ENCODE peak calls at places on chromosomes 7 and 10, in eight cellular contexts. One of them, this sample, is unnamed.

GRCh38 chr7:158705234-158705890 is 758 bp upstream of the NCAPG2 start:
- ATAC-seq in activated naive CD8-positive, alpha-beta T cell treated with anti-CD3 and anti-CD28 coated beads, Interleukin-2, amount 10 ng/mL, durations not matched to agents 7 days and 5 days: no peak
- ATAC-seq in activated naive CD4-positive, alpha-beta T cell treated with anti-CD3 and anti-CD28 coated beads, Interleukin-2, amount 50 U/mL, for 72 hours: no peak
- ATAC-seq in memory B cell: no peak
- ATAC-seq in Right ventricle myocardium superior: no peak
- ATAC-seq in sciatic nerve: no peak
- ATAC-seq in activated T-cell treated with anti-CD3 and anti-CD28 coated beads, Interleukin-2, amount 50 U/mL, for 72 hours: no peak
- ATAC-seq in heart left ventricle: no peak
- ATAC-seq in this sample: no peak

GRCh38 chr10:16458196-16458977 is 21.6 kb downstream of the PTER start:
- ATAC-seq in activated naive CD8-positive, alpha-beta T cell treated with anti-CD3 and anti-CD28 coated beads, Interleukin-2, amount 10 ng/mL, durations not matched to agents 7 days and 5 days: no peak
- ATAC-seq in activated naive CD4-positive, alpha-beta T cell treated with anti-CD3 and anti-CD28 coated beads, Interleukin-2, amount 50 U/mL, for 72 hours: peak
- ATAC-seq in memory B cell: no peak
- ATAC-seq in Right ventricle myocardium superior: no peak
- ATAC-seq in sciatic nerve: no peak
- ATAC-seq in activated T-cell treated with anti-CD3 and anti-CD28 coated beads, Interleukin-2, amount 50 U/mL, for 72 hours: peak
- ATAC-seq in heart left ventricle: no peak
- ATAC-seq in this sample: peak

GRCh38 chr10:88401671-88402347 is 181.3 kb downstream of the RNLS start:
- ATAC-seq in activated naive CD8-positive, alpha-beta T cell treated with anti-CD3 and anti-CD28 coated beads, Interleukin-2, amount 10 ng/mL, durations not matched to agents 7 days and 5 days: no peak
- ATAC-seq in activated naive CD4-positive, alpha-beta T cell treated with anti-CD3 and anti-CD28 coated beads, Interleukin-2, amount 50 U/mL, for 72 hours: peak
- ATAC-seq in memory B cell: no peak
- ATAC-seq in Right ventricle myocardium superior: no peak
- ATAC-seq in sciatic nerve: no peak
- ATAC-seq in activated T-cell treated with anti-CD3 and anti-CD28 coated beads, Interleukin-2, amount 50 U/mL, for 72 hours: peak
- ATAC-seq in heart left ventricle: no peak
- ATAC-seq in this sample: peak

GRCh38 chr10:114374141-114374791 is 30.0 kb downstream of the AFAP1L2 start:
- ATAC-seq in activated naive CD8-positive, alpha-beta T cell treated with anti-CD3 and anti-CD28 coated beads, Interleukin-2, amount 10 ng/mL, durations not matched to agents 7 days and 5 days: no peak
- ATAC-seq in activated naive CD4-positive, alpha-beta T cell treated with anti-CD3 and anti-CD28 coated beads, Interleukin-2, amount 50 U/mL, for 72 hours: no peak
- ATAC-seq in memory B cell: no peak
- ATAC-seq in Right ventricle myocardium superior: peak
- ATAC-seq in sciatic nerve: peak
- ATAC-seq in activated T-cell treated with anti-CD3 and anti-CD28 coated beads, Interleukin-2, amount 50 U/mL, for 72 hours: no peak
- ATAC-seq in heart left ventricle: peak
- ATAC-seq in this sample: no peak

GRCh38 chr10:72081210-72081609 is 7.1 kb downstream of the SPOCK2 start:
- ATAC-seq in activated naive CD8-positive, alpha-beta T cell treated with anti-CD3 and anti-CD28 coated beads, Interleukin-2, amount 10 ng/mL, durations not matched to agents 7 days and 5 days: no peak
- ATAC-seq in activated naive CD4-positive, alpha-beta T cell treated with anti-CD3 and anti-CD28 coated beads, Interleukin-2, amount 50 U/mL, for 72 hours: no peak
- ATAC-seq in memory B cell: no peak
- ATAC-seq in Right ventricle myocardium superior: no peak
- ATAC-seq in sciatic nerve: no peak
- ATAC-seq in activated T-cell treated with anti-CD3 and anti-CD28 coated beads, Interleukin-2, amount 50 U/mL, for 72 hours: no peak
- ATAC-seq in heart left ventricle: no peak
- ATAC-seq in this sample: no peak

GRCh38 chr7:16357921-16358320 is 63.4 kb downstream of the CRPPA start:
- ATAC-seq in activated naive CD8-positive, alpha-beta T cell treated with anti-CD3 and anti-CD28 coated beads, Interleukin-2, amount 10 ng/mL, durations not matched to agents 7 days and 5 days: no peak
- ATAC-seq in activated naive CD4-positive, alpha-beta T cell treated with anti-CD3 and anti-CD28 coated beads, Interleukin-2, amount 50 U/mL, for 72 hours: no peak
- ATAC-seq in memory B cell: no peak
- ATAC-seq in Right ventricle myocardium superior: peak
- ATAC-seq in sciatic nerve: no peak
- ATAC-seq in activated T-cell treated with anti-CD3 and anti-CD28 coated beads, Interleukin-2, amount 50 U/mL, for 72 hours: no peak
- ATAC-seq in heart left ventricle: peak
- ATAC-seq in this sample: no peak

GRCh38 chr7:121045090-121045489 is 56.6 kb downstream of the CPED1 start:
- ATAC-seq in activated naive CD8-positive, alpha-beta T cell treated with anti-CD3 and anti-CD28 coated beads, Interleukin-2, amount 10 ng/mL, durations not matched to agents 7 days and 5 days: no peak
- ATAC-seq in activated naive CD4-positive, alpha-beta T cell treated with anti-CD3 and anti-CD28 coated beads, Interleukin-2, amount 50 U/mL, for 72 hours: no peak
- ATAC-seq in memory B cell: no peak
- ATAC-seq in Right ventricle myocardium superior: no peak
- ATAC-seq in sciatic nerve: no peak
- ATAC-seq in activated T-cell treated with anti-CD3 and anti-CD28 coated beads, Interleukin-2, amount 50 U/mL, for 72 hours: no peak
- ATAC-seq in heart left ventricle: no peak
- ATAC-seq in this sample: no peak

GRCh38 chr10:101319241-101319915 is 34.6 kb upstream of the BTRC start:
- ATAC-seq in activated naive CD8-positive, alpha-beta T cell treated with anti-CD3 and anti-CD28 coated beads, Interleukin-2, amount 10 ng/mL, durations not matched to agents 7 days and 5 days: no peak
- ATAC-seq in activated naive CD4-positive, alpha-beta T cell treated with anti-CD3 and anti-CD28 coated beads, Interleukin-2, amount 50 U/mL, for 72 hours: no peak
- ATAC-seq in memory B cell: no peak
- ATAC-seq in Right ventricle myocardium superior: no peak
- ATAC-seq in sciatic nerve: no peak
- ATAC-seq in activated T-cell treated with anti-CD3 and anti-CD28 coated beads, Interleukin-2, amount 50 U/mL, for 72 hours: no peak
- ATAC-seq in heart left ventricle: no peak
- ATAC-seq in this sample: no peak

GRCh38 chr7:158843775-158844174 is 12.6 kb upstream of the DYNC2I1 start:
- ATAC-seq in activated naive CD8-positive, alpha-beta T cell treated with anti-CD3 and anti-CD28 coated beads, Interleukin-2, amount 10 ng/mL, durations not matched to agents 7 days and 5 days: no peak
- ATAC-seq in activated naive CD4-positive, alpha-beta T cell treated with anti-CD3 and anti-CD28 coated beads, Interleukin-2, amount 50 U/mL, for 72 hours: no peak
- ATAC-seq in memory B cell: no peak
- ATAC-seq in Right ventricle myocardium superior: no peak
- ATAC-seq in sciatic nerve: no peak
- ATAC-seq in activated T-cell treated with anti-CD3 and anti-CD28 coated beads, Interleukin-2, amount 50 U/mL, for 72 hours: no peak
- ATAC-seq in heart left ventricle: no peak
- ATAC-seq in this sample: no peak

GRCh38 chr10:74415440-74415839 is 264.4 kb downstream of the ADK start:
- ATAC-seq in activated naive CD8-positive, alpha-beta T cell treated with anti-CD3 and anti-CD28 coated beads, Interleukin-2, amount 10 ng/mL, durations not matched to agents 7 days and 5 days: no peak
- ATAC-seq in activated naive CD4-positive, alpha-beta T cell treated with anti-CD3 and anti-CD28 coated beads, Interleukin-2, amount 50 U/mL, for 72 hours: no peak
- ATAC-seq in memory B cell: no peak
- ATAC-seq in Right ventricle myocardium superior: no peak
- ATAC-seq in sciatic nerve: no peak
- ATAC-seq in activated T-cell treated with anti-CD3 and anti-CD28 coated beads, Interleukin-2, amount 50 U/mL, for 72 hours: no peak
- ATAC-seq in heart left ventricle: no peak
- ATAC-seq in this sample: no peak

GRCh38 chr7:126450269-126450671 is 802.5 kb downstream of the GRM8 start:
- ATAC-seq in activated naive CD8-positive, alpha-beta T cell treated with anti-CD3 and anti-CD28 coated beads, Interleukin-2, amount 10 ng/mL, durations not matched to agents 7 days and 5 days: no peak
- ATAC-seq in activated naive CD4-positive, alpha-beta T cell treated with anti-CD3 and anti-CD28 coated beads, Interleukin-2, amount 50 U/mL, for 72 hours: no peak
- ATAC-seq in memory B cell: no peak
- ATAC-seq in Right ventricle myocardium superior: peak
- ATAC-seq in sciatic nerve: no peak
- ATAC-seq in activated T-cell treated with anti-CD3 and anti-CD28 coated beads, Interleukin-2, amount 50 U/mL, for 72 hours: no peak
- ATAC-seq in heart left ventricle: peak
- ATAC-seq in this sample: no peak

GRCh38 chr10:118721005-118721876 is 33.5 kb downstream of the CACUL1 start:
- ATAC-seq in activated naive CD8-positive, alpha-beta T cell treated with anti-CD3 and anti-CD28 coated beads, Interleukin-2, amount 10 ng/mL, durations not matched to agents 7 days and 5 days: no peak
- ATAC-seq in activated naive CD4-positive, alpha-beta T cell treated with anti-CD3 and anti-CD28 coated beads, Interleukin-2, amount 50 U/mL, for 72 hours: no peak
- ATAC-seq in memory B cell: peak
- ATAC-seq in Right ventricle myocardium superior: peak
- ATAC-seq in sciatic nerve: peak
- ATAC-seq in activated T-cell treated with anti-CD3 and anti-CD28 coated beads, Interleukin-2, amount 50 U/mL, for 72 hours: no peak
- ATAC-seq in heart left ventricle: no peak
- ATAC-seq in this sample: no peak

GRCh38 chr7:135180122-135180521 is 9.6 kb upstream of the CYREN start:
- ATAC-seq in activated naive CD8-positive, alpha-beta T cell treated with anti-CD3 and anti-CD28 coated beads, Interleukin-2, amount 10 ng/mL, durations not matched to agents 7 days and 5 days: no peak
- ATAC-seq in activated naive CD4-positive, alpha-beta T cell treated with anti-CD3 and anti-CD28 coated beads, Interleukin-2, amount 50 U/mL, for 72 hours: peak
- ATAC-seq in memory B cell: no peak
- ATAC-seq in Right ventricle myocardium superior: no peak
- ATAC-seq in sciatic nerve: no peak
- ATAC-seq in activated T-cell treated with anti-CD3 and anti-CD28 coated beads, Interleukin-2, amount 50 U/mL, for 72 hours: peak
- ATAC-seq in heart left ventricle: no peak
- ATAC-seq in this sample: peak

GRCh38 chr7:2612445-2613112 is 19.2 kb upstream of the TTYH3 start:
- ATAC-seq in activated naive CD8-positive, alpha-beta T cell treated with anti-CD3 and anti-CD28 coated beads, Interleukin-2, amount 10 ng/mL, durations not matched to agents 7 days and 5 days: no peak
- ATAC-seq in activated naive CD4-positive, alpha-beta T cell treated with anti-CD3 and anti-CD28 coated beads, Interleukin-2, amount 50 U/mL, for 72 hours: peak
- ATAC-seq in memory B cell: no peak
- ATAC-seq in Right ventricle myocardium superior: no peak
- ATAC-seq in sciatic nerve: no peak
- ATAC-seq in activated T-cell treated with anti-CD3 and anti-CD28 coated beads, Interleukin-2, amount 50 U/mL, for 72 hours: no peak
- ATAC-seq in heart left ventricle: no peak
- ATAC-seq in this sample: peak

GRCh38 chr7:99089914-99090629 is 53.8 kb downstream of the SMURF1 start:
- ATAC-seq in activated naive CD8-positive, alpha-beta T cell treated with anti-CD3 and anti-CD28 coated beads, Interleukin-2, amount 10 ng/mL, durations not matched to agents 7 days and 5 days: no peak
- ATAC-seq in activated naive CD4-positive, alpha-beta T cell treated with anti-CD3 and anti-CD28 coated beads, Interleukin-2, amount 50 U/mL, for 72 hours: no peak
- ATAC-seq in memory B cell: no peak
- ATAC-seq in Right ventricle myocardium superior: no peak
- ATAC-seq in sciatic nerve: no peak
- ATAC-seq in activated T-cell treated with anti-CD3 and anti-CD28 coated beads, Interleukin-2, amount 50 U/mL, for 72 hours: no peak
- ATAC-seq in heart left ventricle: no peak
- ATAC-seq in this sample: no peak

GRCh38 chr10:75803816-75804576 is 372.6 kb downstream of the LRMDA start:
- ATAC-seq in activated naive CD8-positive, alpha-beta T cell treated with anti-CD3 and anti-CD28 coated beads, Interleukin-2, amount 10 ng/mL, durations not matched to agents 7 days and 5 days: no peak
- ATAC-seq in activated naive CD4-positive, alpha-beta T cell treated with anti-CD3 and anti-CD28 coated beads, Interleukin-2, amount 50 U/mL, for 72 hours: no peak
- ATAC-seq in memory B cell: no peak
- ATAC-seq in Right ventricle myocardium superior: peak
- ATAC-seq in sciatic nerve: peak
- ATAC-seq in activated T-cell treated with anti-CD3 and anti-CD28 coated beads, Interleukin-2, amount 50 U/mL, for 72 hours: no peak
- ATAC-seq in heart left ventricle: peak
- ATAC-seq in this sample: no peak

GRCh38 chr7:106285801-106286492 is 1.2 kb upstream of the NAMPT start:
- ATAC-seq in activated naive CD8-positive, alpha-beta T cell treated with anti-CD3 and anti-CD28 coated beads, Interleukin-2, amount 10 ng/mL, durations not matched to agents 7 days and 5 days: no peak
- ATAC-seq in activated naive CD4-positive, alpha-beta T cell treated with anti-CD3 and anti-CD28 coated beads, Interleukin-2, amount 50 U/mL, for 72 hours: peak
- ATAC-seq in memory B cell: peak
- ATAC-seq in Right ventricle myocardium superior: no peak
- ATAC-seq in sciatic nerve: no peak
- ATAC-seq in activated T-cell treated with anti-CD3 and anti-CD28 coated beads, Interleukin-2, amount 50 U/mL, for 72 hours: peak
- ATAC-seq in heart left ventricle: no peak
- ATAC-seq in this sample: peak

GRCh38 chr7:133039614-133040013 is 42.3 kb downstream of the CHCHD3 start:
- ATAC-seq in activated naive CD8-positive, alpha-beta T cell treated with anti-CD3 and anti-CD28 coated beads, Interleukin-2, amount 10 ng/mL, durations not matched to agents 7 days and 5 days: no peak
- ATAC-seq in activated naive CD4-positive, alpha-beta T cell treated with anti-CD3 and anti-CD28 coated beads, Interleukin-2, amount 50 U/mL, for 72 hours: no peak
- ATAC-seq in memory B cell: no peak
- ATAC-seq in Right ventricle myocardium superior: no peak
- ATAC-seq in sciatic nerve: no peak
- ATAC-seq in activated T-cell treated with anti-CD3 and anti-CD28 coated beads, Interleukin-2, amount 50 U/mL, for 72 hours: no peak
- ATAC-seq in heart left ventricle: no peak
- ATAC-seq in this sample: no peak

GRCh38 chr7:44334734-44335097 is 9.3 kb upstream of the CAMK2B start:
- ATAC-seq in activated naive CD8-positive, alpha-beta T cell treated with anti-CD3 and anti-CD28 coated beads, Interleukin-2, amount 10 ng/mL, durations not matched to agents 7 days and 5 days: no peak
- ATAC-seq in activated naive CD4-positive, alpha-beta T cell treated with anti-CD3 and anti-CD28 coated beads, Interleukin-2, amount 50 U/mL, for 72 hours: no peak
- ATAC-seq in memory B cell: no peak
- ATAC-seq in Right ventricle myocardium superior: no peak
- ATAC-seq in sciatic nerve: peak
- ATAC-seq in activated T-cell treated with anti-CD3 and anti-CD28 coated beads, Interleukin-2, amount 50 U/mL, for 72 hours: no peak
- ATAC-seq in heart left ventricle: peak
- ATAC-seq in this sample: no peak

GRCh38 chr10:8129438-8129837 is 75.0 kb downstream of the GATA3 start:
- ATAC-seq in activated naive CD8-positive, alpha-beta T cell treated with anti-CD3 and anti-CD28 coated beads, Interleukin-2, amount 10 ng/mL, durations not matched to agents 7 days and 5 days: no peak
- ATAC-seq in activated naive CD4-positive, alpha-beta T cell treated with anti-CD3 and anti-CD28 coated beads, Interleukin-2, amount 50 U/mL, for 72 hours: no peak
- ATAC-seq in memory B cell: no peak
- ATAC-seq in Right ventricle myocardium superior: no peak
- ATAC-seq in sciatic nerve: no peak
- ATAC-seq in activated T-cell treated with anti-CD3 and anti-CD28 coated beads, Interleukin-2, amount 50 U/mL, for 72 hours: no peak
- ATAC-seq in heart left ventricle: no peak
- ATAC-seq in this sample: no peak

GRCh38 chr10:121833387-121833786 is 94.4 kb downstream of the ATE1 start:
- ATAC-seq in activated naive CD8-positive, alpha-beta T cell treated with anti-CD3 and anti-CD28 coated beads, Interleukin-2, amount 10 ng/mL, durations not matched to agents 7 days and 5 days: no peak
- ATAC-seq in activated naive CD4-positive, alpha-beta T cell treated with anti-CD3 and anti-CD28 coated beads, Interleukin-2, amount 50 U/mL, for 72 hours: no peak
- ATAC-seq in memory B cell: no peak
- ATAC-seq in Right ventricle myocardium superior: no peak
- ATAC-seq in sciatic nerve: no peak
- ATAC-seq in activated T-cell treated with anti-CD3 and anti-CD28 coated beads, Interleukin-2, amount 50 U/mL, for 72 hours: no peak
- ATAC-seq in heart left ventricle: no peak
- ATAC-seq in this sample: no peak

GRCh38 chr7:117412390-117412789 is 14.9 kb downstream of the ASZ1 start:
- ATAC-seq in activated naive CD8-positive, alpha-beta T cell treated with anti-CD3 and anti-CD28 coated beads, Interleukin-2, amount 10 ng/mL, durations not matched to agents 7 days and 5 days: no peak
- ATAC-seq in activated naive CD4-positive, alpha-beta T cell treated with anti-CD3 and anti-CD28 coated beads, Interleukin-2, amount 50 U/mL, for 72 hours: no peak
- ATAC-seq in memory B cell: no peak
- ATAC-seq in Right ventricle myocardium superior: no peak
- ATAC-seq in sciatic nerve: no peak
- ATAC-seq in activated T-cell treated with anti-CD3 and anti-CD28 coated beads, Interleukin-2, amount 50 U/mL, for 72 hours: no peak
- ATAC-seq in heart left ventricle: no peak
- ATAC-seq in this sample: no peak

GRCh38 chr10:44356139-44357115 is 28.5 kb downstream of the CXCL12 start:
- ATAC-seq in activated naive CD8-positive, alpha-beta T cell treated with anti-CD3 and anti-CD28 coated beads, Interleukin-2, amount 10 ng/mL, durations not matched to agents 7 days and 5 days: no peak
- ATAC-seq in activated naive CD4-positive, alpha-beta T cell treated with anti-CD3 and anti-CD28 coated beads, Interleukin-2, amount 50 U/mL, for 72 hours: no peak
- ATAC-seq in memory B cell: no peak
- ATAC-seq in Right ventricle myocardium superior: no peak
- ATAC-seq in sciatic nerve: peak
- ATAC-seq in activated T-cell treated with anti-CD3 and anti-CD28 coated beads, Interleukin-2, amount 50 U/mL, for 72 hours: no peak
- ATAC-seq in heart left ventricle: no peak
- ATAC-seq in this sample: no peak

GRCh38 chr10:128572696-128573095 is 446.5 kb upstream of the MKI67 start:
- ATAC-seq in activated naive CD8-positive, alpha-beta T cell treated with anti-CD3 and anti-CD28 coated beads, Interleukin-2, amount 10 ng/mL, durations not matched to agents 7 days and 5 days: no peak
- ATAC-seq in activated naive CD4-positive, alpha-beta T cell treated with anti-CD3 and anti-CD28 coated beads, Interleukin-2, amount 50 U/mL, for 72 hours: no peak
- ATAC-seq in memory B cell: no peak
- ATAC-seq in Right ventricle myocardium superior: no peak
- ATAC-seq in sciatic nerve: peak
- ATAC-seq in activated T-cell treated with anti-CD3 and anti-CD28 coated beads, Interleukin-2, amount 50 U/mL, for 72 hours: no peak
- ATAC-seq in heart left ventricle: peak
- ATAC-seq in this sample: no peak